ENCODE peak calls at places on chromosomes 6 and 20, in six cellular contexts. S is astrocyte, Q is body of pancreas, B is right atrium auricular region, H is heart left ventricle, M is cardiac muscle cell. L is an unnamed sample.

GRCh38 chr20:7094438-7094997 is 327.0 kb downstream of the BMP2 start:
- DNase-seq in S (peak; percentile 3), Q (peak; percentile 7), B (no peak), H (no peak), M (peak; percentile 16), L (no peak)

GRCh38 chr20:20405619-20406018 is 37.7 kb downstream of the INSM1 start:
- DNase-seq in S (no peak), Q (no peak), B (no peak), H (no peak), M (no peak), L (no peak)

GRCh38 chr20:40279390-40279789 is 409.6 kb downstream of the MAFB start:
- DNase-seq in S (no peak), Q (peak; percentile 66), B (no peak), H (no peak), M (peak; percentile 82), L (no peak)

GRCh38 chr6:118501099-118501498 is 47.0 kb upstream of the PLN start:
- DNase-seq in S (no peak), Q (no peak), B (no peak), H (peak; percentile 33), M (no peak), L (no peak)

GRCh38 chr6:146224988-146225387 is 196.1 kb downstream of the GRM1 start:
- DNase-seq in S (no peak), Q (no peak), B (no peak), H (no peak), M (peak; percentile 7), L (no peak)

GRCh38 chr20:63955281-63955845 is 853 bp downstream of the UCKL1 start:
- DNase-seq in S (no peak), Q (no peak), B (no peak), H (peak; percentile 78), M (peak; percentile 22), L (no peak)

GRCh38 chr6:56752009-56752408 is 109.3 kb upstream of the DST start:
- DNase-seq in S (peak; percentile 93), Q (no peak), B (no peak), H (no peak), M (peak; percentile 47), L (no peak)

GRCh38 chr20:53635189-53635588 is 41.5 kb upstream of the ZNF217 start:
- DNase-seq in S (no peak), Q (no peak), B (peak; percentile 46), H (no peak), M (no peak), L (no peak)

GRCh38 chr20:62355527-62356142 is 11.5 kb downstream of the LAMA5 start:
- DNase-seq in S (no peak), Q (peak; percentile 57), B (no peak), H (peak; percentile 85), M (peak; percentile 41), L (no peak)

GRCh38 chr20:19001177-19001576 is 187.6 kb downstream of the SCP2D1 start:
- DNase-seq in S (no peak), Q (no peak), B (no peak), H (no peak), M (no peak), L (no peak)

GRCh38 chr20:48737463-48738093 is 90.2 kb downstream of the PREX1 start:
- DNase-seq in S (no peak), Q (no peak), B (no peak), H (no peak), M (no peak), L (no peak)

GRCh38 chr6:43088654-43089056 is 12.5 kb downstream of the PTK7 start:
- DNase-seq in S (peak; percentile 48), Q (no peak), B (no peak), H (no peak), M (no peak), L (no peak)

GRCh38 chr20:43022568-43022967 is 167.1 kb downstream of the PTPRT start:
- DNase-seq in S (no peak), Q (no peak), B (no peak), H (no peak), M (no peak), L (no peak)

GRCh38 chr6:139588076-139588639 is 213.7 kb upstream of the CITED2 start:
- DNase-seq in S (peak; percentile 83), Q (peak; percentile 94), B (no peak), H (no peak), M (peak; percentile 65), L (peak; percentile 61)

GRCh38 chr6:165245716-165246115 is 63.7 kb downstream of the C6orf118 start:
- DNase-seq in S (peak; percentile 2), Q (no peak), B (no peak), H (no peak), M (peak; percentile 19), L (no peak)

GRCh38 chr6:163985710-163986109 is 571.2 kb downstream of the QKI start:
- DNase-seq in S (peak; percentile 51), Q (peak; percentile 43), B (no peak), H (no peak), M (no peak), L (no peak)

GRCh38 chr6:144006731-144007454 is 1.2 kb downstream of the PLAGL1 start:
- DNase-seq in S (peak; percentile 71), Q (peak; percentile 14), B (no peak), H (no peak), M (peak; percentile 65), L (peak; percentile 35)

GRCh38 chr6:118542184-118542952 is 5.7 kb upstream of the PLN start:
- DNase-seq in S (peak; percentile 99), Q (no peak), B (no peak), H (no peak), M (peak; percentile 38), L (no peak)

DNA sequence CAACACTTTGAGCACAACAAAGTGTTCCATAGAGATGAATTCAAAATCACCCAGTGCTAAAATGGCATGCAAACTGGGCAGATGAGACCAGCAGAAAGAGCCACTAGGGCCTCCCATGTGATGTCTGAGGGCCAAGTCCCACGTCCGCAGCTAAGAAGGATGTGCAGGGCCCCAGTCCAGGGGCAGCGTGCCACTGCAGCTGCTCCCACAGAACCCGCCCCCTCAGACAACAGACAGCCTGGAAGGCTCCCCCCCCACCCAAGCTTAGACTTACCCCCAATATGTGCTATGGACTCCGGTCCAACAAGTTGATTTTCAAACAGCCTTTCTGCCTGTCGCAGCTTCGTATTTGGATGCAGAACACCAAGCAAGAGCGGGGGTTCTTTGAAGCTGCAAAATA is 14.1 kb downstream of the APMAP start:
- DNase-seq in S (no peak), Q (no peak), B (peak; percentile 26), H (no peak), M (no peak), L (no peak)
- H3K36me3 ChIP-seq in S (no peaks in the 10 kb centered on the region), Q (no peaks in the 10 kb centered on the region), B (peaks cover 20% of the 10 kb centered on the region), H (peaks cover 18% of the 10 kb centered on the region), M (no peaks in the 10 kb centered on the region), L (no peaks in the 10 kb centered on the region)

GRCh38 chr6:40545954-40546353 is 41.2 kb downstream of the LRFN2 start:
- DNase-seq in S (no peak), Q (no peak), B (no peak), H (no peak), M (no peak), L (no peak)

GRCh38 chr6:40555092-40555491 is 32.1 kb downstream of the LRFN2 start:
- DNase-seq in S (no peak), Q (no peak), B (no peak), H (no peak), M (no peak), L (no peak)

GRCh38 chr6:40552926-40553325 is 34.2 kb downstream of the LRFN2 start:
- DNase-seq in S (no peak), Q (no peak), B (no peak), H (no peak), M (no peak), L (no peak)

GRCh38 chr6:40551966-40552365 is 35.2 kb downstream of the LRFN2 start:
- DNase-seq in S (no peak), Q (no peak), B (no peak), H (no peak), M (no peak), L (no peak)

DNA sequence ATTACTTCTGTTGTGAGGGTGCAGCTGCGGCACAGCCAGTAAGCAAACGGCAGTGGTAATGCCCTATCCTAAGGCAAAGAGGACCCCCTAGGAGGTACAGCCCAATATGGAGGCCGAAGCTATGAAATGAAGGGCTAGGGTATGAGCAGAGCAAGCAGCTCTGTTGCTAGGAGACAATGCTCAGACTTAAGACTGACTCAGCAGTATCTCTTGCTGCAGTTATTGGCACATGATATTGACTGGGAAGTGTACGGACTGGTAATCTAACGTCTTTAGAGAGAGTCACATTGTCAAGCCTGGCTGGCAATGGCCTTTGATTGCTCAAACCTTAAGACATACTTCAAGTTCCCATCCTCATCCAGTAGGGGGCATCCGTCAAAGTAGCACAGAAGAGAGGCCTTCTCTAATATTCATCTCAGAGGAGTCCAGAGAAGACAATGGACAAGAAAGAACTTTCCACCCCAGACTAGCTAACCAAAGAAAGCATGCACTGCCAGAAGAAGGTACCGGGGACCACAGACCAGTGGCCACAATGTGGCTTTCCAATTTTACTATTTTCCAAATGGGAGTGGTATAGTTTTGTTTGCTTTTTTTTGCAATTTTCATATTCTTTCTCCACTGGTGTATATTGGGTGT is 37.0 kb downstream of the LRFN2 start:
- DNase-seq in S (peak; percentile 6), Q (peak; percentile 62), B (no peak), H (no peak), M (peak; percentile 67), L (peak; percentile 74)
- TF ChIP-seq CTCF in S (peak; percentile 46), Q (peak; percentile 61), B (peak; percentile 51), H (peak; percentile 41), M (peak; percentile 71), L (no peak)

GRCh38 chr6:46324706-46325105 is 153.9 kb upstream of the ENPP5 start:
- DNase-seq in S (no peak), Q (no peak), B (no peak), H (no peak), M (no peak), L (no peak)
- H3K4me1 ChIP-seq in S (peaks cover 15% of the 10 kb centered on the region), Q (no peaks in the 10 kb centered on the region), B (no peaks in the 10 kb centered on the region), H (peaks cover 43% of the 10 kb centered on the region), M (peaks cover 16% of the 10 kb centered on the region), L (peaks cover 46% of the 10 kb centered on the region)

GRCh38 chr6:111745186-111745585 is 128.1 kb downstream of the FYN start:
- DNase-seq in S (no peak), Q (no peak), B (no peak), H (no peak), M (no peak), L (no peak)
- H3K36me3 ChIP-seq in S (no peaks in the 10 kb centered on the region), Q (no peaks in the 10 kb centered on the region), B (no peaks in the 10 kb centered on the region), H (no peaks in the 10 kb centered on the region), M (no peaks in the 10 kb centered on the region), L (no peaks in the 10 kb centered on the region)

GRCh38 chr20:47304287-47304686 is 52.2 kb downstream of the ZMYND8 start:
- DNase-seq in S (peak; percentile 29), Q (no peak), B (no peak), H (no peak), M (peak; percentile 48), L (no peak)
- TF ChIP-seq CTCF in S (no peak), Q (peak; percentile 38), B (peak; percentile 23), H (no peak), M (peak; percentile 12), L (no peak)

GRCh38 chr6:25010166-25010565 is 74.4 kb upstream of the RIPOR2 start:
- DNase-seq in S (no peak), Q (no peak), B (no peak), H (no peak), M (peak; percentile 77), L (no peak)
- H3K4me1 ChIP-seq in S (peaks cover 31% of the 10 kb centered on the region), Q (peaks cover 19% of the 10 kb centered on the region), B (no peaks in the 10 kb centered on the region), H (peaks cover 11% of the 10 kb centered on the region), M (peaks cover 8% of the 10 kb centered on the region), L (peaks cover 18% of the 10 kb centered on the region)